ENCODE peak calls at places on chromosomes 2 and 18, in four cellular contexts. B is astrocyte, M is IMR-90, R is fibroblast of lung. G is an unnamed sample.

GRCh38 chr2:158953926-158954763 is 14.3 kb upstream of the TANC1 start:
- DNase-seq in R (peak; percentile 93), M (peak; percentile 89), B (peak; percentile 91), G (peak; percentile 89)

GRCh38 chr2:130264046-130264445 is 65.8 kb upstream of the TUBA3E start:
- DNase-seq in B (no peak), R (no peak), M (no peak), G (peak; percentile 61)

GRCh38 chr2:169808211-169808610 is 9.5 kb downstream of the SSB start:
- DNase-seq in B (peak; percentile 49), M (peak; percentile 77), R (peak; percentile 56), G (peak; percentile 43)

GRCh38 chr2:237952851-237953250 is 14.0 kb upstream of the UBE2F start:
- DNase-seq in R (no peak), B (no peak), M (no peak), G (no peak)

GRCh38 chr2:182103531-182103930 is 117.9 kb downstream of the PPP1R1C start:
- DNase-seq in M (no peak), R (peak; percentile 4), B (no peak), G (peak; percentile 1)

GRCh38 chr2:207231106-207231860 is 65.5 kb upstream of the KLF7 start:
- DNase-seq in B (peak; percentile 30), R (peak; percentile 43), M (no peak), G (peak; percentile 75)

GRCh38 chr2:217890445-217890844 is 112.3 kb downstream of the TNS1 start:
- DNase-seq in R (peak; percentile 83), B (peak; percentile 76), M (peak; percentile 93), G (peak; percentile 97)

GRCh38 chr2:120880381-120880780 is 144.7 kb downstream of the GLI2 start:
- DNase-seq in R (peak; percentile 89), B (peak; percentile 84), M (peak; percentile 74), G (peak; percentile 80)

GRCh38 chr2:4670331-4670730 is 967.0 kb downstream of the DCDC2C start:
- DNase-seq in M (no peak), R (no peak), B (no peak), G (no peak)

GRCh38 chr18:54671291-54671881 is 80.3 kb downstream of the DYNAP start:
- DNase-seq in M (peak; percentile 42), B (peak; percentile 13), R (peak; percentile 33), G (no peak)

GRCh38 chr2:49901202-49901865 is 747.0 kb upstream of the FSHR start:
- DNase-seq in B (no peak), R (no peak), M (no peak), G (no peak)

GRCh38 chr18:23716516-23716915 is 27.3 kb downstream of the LAMA3 start:
- DNase-seq in R (peak; percentile 94), M (peak; percentile 88), B (peak; percentile 90), G (peak; percentile 94)

GRCh38 chr2:216115224-216115582 is 6.1 kb downstream of the XRCC5 start:
- DNase-seq in M (no peak), B (peak; percentile 18), R (peak; percentile 25), G (no peak)

GRCh38 chr2:207767461-207768167 is 2.1 kb downstream of the FZD5 start:
- DNase-seq in R (peak; percentile 33), B (no peak), M (no peak), G (peak; percentile 88)

GRCh38 chr18:38301621-38302020 is 736.0 kb upstream of the CELF4 start:
- DNase-seq in R (no peak), M (no peak), B (no peak), G (no peak)

GRCh38 chr2:144472911-144473310 is 47.0 kb downstream of the ZEB2 start:
- DNase-seq in B (no peak), R (no peak), M (no peak), G (no peak)

GRCh38 chr18:23588836-23589560 is 2.7 kb upstream of the NPC1 start:
- DNase-seq in B (peak; percentile 37), M (no peak), R (peak; percentile 54), G (peak; percentile 66)

GRCh38 chr18:36780748-36781147 is 48.1 kb downstream of the TPGS2 start:
- DNase-seq in R (peak; percentile 43), B (peak; percentile 25), M (peak; percentile 73), G (no peak)

GRCh38 chr2:75079575-75079974 is 119.7 kb downstream of the TACR1 start:
- DNase-seq in R (no peak), M (peak; percentile 15), B (peak; percentile 12), G (no peak)

GRCh38 chr2:179898873-179899272 is 37.5 kb upstream of the ZNF385B start:
- DNase-seq in M (peak; percentile 17), R (peak; percentile 11), B (peak; percentile 2), G (no peak)

GRCh38 chr2:201779996-201780673 is 598 bp downstream of the ALS2 start:
- DNase-seq in B (no peak), M (no peak), R (peak; percentile 34), G (no peak)

DNA sequence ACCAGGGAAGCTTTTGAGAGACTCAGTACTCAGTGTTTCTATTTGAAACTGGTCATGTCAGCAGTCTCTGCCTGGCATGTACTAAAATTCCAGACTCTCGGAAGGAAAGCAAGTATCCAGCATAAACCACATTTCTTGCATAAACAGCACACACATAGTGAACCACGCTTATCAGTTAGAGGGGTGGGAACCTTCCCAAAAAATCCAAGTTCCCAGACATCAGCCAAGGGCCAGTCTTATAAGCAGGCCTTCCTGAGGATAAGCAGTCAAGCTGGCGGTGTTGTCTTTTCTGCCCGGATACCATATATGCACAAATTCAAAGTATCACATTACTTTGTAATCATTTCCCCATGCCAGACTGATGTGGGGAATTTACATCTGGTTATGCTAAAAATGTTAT is 73.6 kb downstream of the ST6GAL2 start:
- DNase-seq in M (no peak), R (peak; percentile 39), B (peak; percentile 26), G (no peak)
- H3K4me1 ChIP-seq in M (no peaks in the 10 kb centered on the region), R (no peaks in the 10 kb centered on the region), B (peaks cover 3% of the 10 kb centered on the region), G (no peaks in the 10 kb centered on the region)

GRCh38 chr18:8882632-8883408 is 177.5 kb downstream of the MTCL1 start:
- DNase-seq in B (no peak), R (no peak), M (no peak), G (no peak)
- H3K4me2 ChIP-seq in B (no peak overlapping the region), R (no peak overlapping the region), M (no peak overlapping the region), G (no peak overlapping the region)

DNA sequence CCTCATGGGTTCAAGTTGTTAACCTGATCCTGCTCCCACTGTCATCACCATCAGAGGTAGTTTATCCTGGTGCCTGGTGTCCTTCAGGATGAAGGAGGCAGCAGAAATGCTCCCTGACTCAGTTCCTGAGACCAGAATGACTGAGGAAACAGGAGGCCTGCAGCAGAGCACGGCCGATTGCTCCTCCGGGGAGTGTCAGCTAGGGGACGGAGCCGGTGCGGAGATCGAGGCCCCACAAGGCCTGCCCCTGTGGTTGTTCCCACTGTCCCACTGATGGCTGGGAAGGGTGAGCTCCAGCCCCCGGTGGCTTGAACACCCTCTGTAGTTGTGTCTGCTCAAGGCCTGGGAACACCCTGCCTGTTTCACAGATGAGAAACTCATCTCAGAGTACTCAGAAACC is 45.6 kb downstream of the SH3BP4 start:
- DNase-seq in M (no peak), B (no peak), R (no peak), G (peak; percentile 83)
- H3K4me1 ChIP-seq in M (peaks cover 72% of the 10 kb centered on the region), B (peaks cover 47% of the 10 kb centered on the region), R (peaks cover 11% of the 10 kb centered on the region), G (peaks cover 48% of the 10 kb centered on the region)

DNA sequence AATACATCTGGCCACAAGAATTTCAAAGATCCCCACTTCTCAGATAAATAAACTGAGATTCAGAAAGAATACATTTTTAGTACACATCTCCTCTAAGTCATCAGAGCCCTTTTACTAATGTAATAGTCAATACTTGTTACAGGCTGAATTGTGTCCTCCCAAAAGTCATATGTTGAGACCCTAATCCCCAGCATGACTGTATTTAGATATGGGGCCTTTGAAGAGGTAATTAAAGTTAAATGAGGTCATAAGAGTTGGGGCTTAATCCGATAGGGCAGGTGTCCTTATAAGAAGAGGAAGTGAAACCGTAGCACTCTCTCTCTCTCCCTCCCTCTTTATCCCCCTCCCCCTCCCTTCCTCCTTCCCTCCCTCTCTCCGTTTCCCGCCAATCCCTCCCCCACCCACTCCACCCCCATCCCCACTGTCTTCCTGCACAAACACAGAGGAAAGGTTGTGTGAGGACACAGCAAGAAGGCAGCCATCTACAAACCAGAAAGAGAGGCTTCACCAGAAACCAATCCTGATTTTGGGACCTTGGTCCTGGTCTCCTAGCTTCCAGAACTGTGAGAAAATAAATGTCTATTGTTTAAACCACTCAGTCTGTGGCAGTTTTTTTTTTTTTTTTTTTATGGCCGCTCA is 66.6 kb upstream of the ZNF397 start:
- DNase-seq in B (no peak), M (no peak), R (no peak), G (no peak)
- H3K4me2 ChIP-seq in B (no peak overlapping the region), M (no peak overlapping the region), R (no peak overlapping the region), G (no peak overlapping the region)

GRCh38 chr2:7886665-7887064 is 795.2 kb upstream of the ID2 start:
- DNase-seq in R (no peak), B (no peak), M (peak; percentile 2), G (no peak)

GRCh38 chr2:7887441-7887840 is 794.4 kb upstream of the ID2 start:
- DNase-seq in B (no peak), M (no peak), R (no peak), G (no peak)

GRCh38 chr2:7888876-7889275 is 793.0 kb upstream of the ID2 start:
- DNase-seq in R (no peak), B (no peak), M (no peak), G (no peak)

GRCh38 chr2:7895356-7895755 is 786.5 kb upstream of the ID2 start:
- DNase-seq in B (no peak), R (no peak), M (no peak), G (no peak)

DNA sequence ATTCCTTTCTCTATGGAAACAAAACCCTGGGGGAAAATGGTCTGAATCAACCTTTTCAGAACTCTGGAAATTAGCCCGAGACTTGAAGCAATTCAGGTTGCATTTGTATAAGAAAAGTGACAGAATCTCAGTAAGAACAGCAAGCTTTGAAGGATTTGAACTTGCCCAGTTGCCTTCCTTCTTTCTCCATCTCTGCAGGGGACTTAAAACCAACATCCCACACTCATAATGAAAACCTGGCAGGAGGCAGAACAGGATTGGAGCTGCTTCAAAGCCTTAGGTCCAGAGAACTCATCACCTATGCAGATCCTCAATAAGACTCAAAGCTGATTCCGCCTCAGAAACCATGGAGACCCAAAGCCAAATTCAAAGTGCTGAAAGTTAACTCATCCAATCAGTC is 790.5 kb upstream of the ID2 start:
- DNase-seq in B (no peak), R (no peak), M (no peak), G (no peak)
- H3K4me1 ChIP-seq in B (no peaks in the 10 kb centered on the region), R (no peaks in the 10 kb centered on the region), M (peaks cover 2% of the 10 kb centered on the region), G (no peaks in the 10 kb centered on the region)